ENCODE peak calls at places on chromosomes 4 and X, in ten cellular contexts. One of them, this sample, is unnamed.

GRCh38 chr4:7397206-7398103 is 37.3 kb downstream of the PSAPL1 start:
- DNase-seq in tibial nerve: no peak
- DNase-seq in ureter: peak
- DNase-seq in GM06990: no peak
- DNase-seq in T-helper 2 cell treated with Interferon-gamma antibody and Interleukin-4, amounts not matched to agents 5 μg/mL and 100 μg/mL, for 36 hours: no peak
- DNase-seq in RPMI7951: no peak
- DNase-seq in RCC 7860: no peak
- DNase-seq in CD4-positive, alpha-beta memory T cell: no peak
- DNase-seq in ELF-1: peak
- DNase-seq in GM04504: no peak
- DNase-seq in this sample: no peak

GRCh38 chr4:38980903-38981676 is 51.1 kb downstream of the TMEM156 start:
- DNase-seq in RPMI7951: peak
- DNase-seq in CD4-positive, alpha-beta memory T cell: no peak
- DNase-seq in GM06990: peak
- DNase-seq in ELF-1: no peak
- DNase-seq in GM04504: peak
- DNase-seq in T-helper 2 cell treated with Interferon-gamma antibody and Interleukin-4, amounts not matched to agents 5 μg/mL and 100 μg/mL, for 36 hours: peak
- DNase-seq in ureter: no peak
- DNase-seq in tibial nerve: no peak
- DNase-seq in RCC 7860: no peak
- DNase-seq in this sample: no peak

GRCh38 chr4:56246230-56246610 is 141.1 kb downstream of the AASDH start:
- DNase-seq in RPMI7951: no peak
- DNase-seq in ureter: no peak
- DNase-seq in tibial nerve: no peak
- DNase-seq in ELF-1: no peak
- DNase-seq in GM04504: no peak
- DNase-seq in GM06990: no peak
- DNase-seq in RCC 7860: no peak
- DNase-seq in CD4-positive, alpha-beta memory T cell: no peak
- DNase-seq in T-helper 2 cell treated with Interferon-gamma antibody and Interleukin-4, amounts not matched to agents 5 μg/mL and 100 μg/mL, for 36 hours: no peak
- DNase-seq in this sample: no peak

GRCh38 chr4:6066191-6066590 is 48.0 kb upstream of the C4orf50 start:
- DNase-seq in T-helper 2 cell treated with Interferon-gamma antibody and Interleukin-4, amounts not matched to agents 5 μg/mL and 100 μg/mL, for 36 hours: no peak
- DNase-seq in ELF-1: no peak
- DNase-seq in tibial nerve: no peak
- DNase-seq in ureter: no peak
- DNase-seq in CD4-positive, alpha-beta memory T cell: no peak
- DNase-seq in RCC 7860: no peak
- DNase-seq in GM04504: no peak
- DNase-seq in RPMI7951: no peak
- DNase-seq in GM06990: no peak
- DNase-seq in this sample: no peak

GRCh38 chr4:169404959-169405358 is 134.2 kb upstream of the SH3RF1 start:
- DNase-seq in RPMI7951: no peak
- DNase-seq in GM04504: no peak
- DNase-seq in RCC 7860: no peak
- DNase-seq in GM06990: no peak
- DNase-seq in tibial nerve: no peak
- DNase-seq in ureter: no peak
- DNase-seq in T-helper 2 cell treated with Interferon-gamma antibody and Interleukin-4, amounts not matched to agents 5 μg/mL and 100 μg/mL, for 36 hours: no peak
- DNase-seq in CD4-positive, alpha-beta memory T cell: no peak
- DNase-seq in ELF-1: no peak
- DNase-seq in this sample: no peak

GRCh38 chr4:3111461-3111860 is 37.0 kb downstream of the HTT start:
- DNase-seq in GM04504: no peak
- DNase-seq in RPMI7951: peak
- DNase-seq in T-helper 2 cell treated with Interferon-gamma antibody and Interleukin-4, amounts not matched to agents 5 μg/mL and 100 μg/mL, for 36 hours: no peak
- DNase-seq in ELF-1: peak
- DNase-seq in tibial nerve: no peak
- DNase-seq in GM06990: no peak
- DNase-seq in RCC 7860: no peak
- DNase-seq in CD4-positive, alpha-beta memory T cell: no peak
- DNase-seq in ureter: no peak
- DNase-seq in this sample: no peak

GRCh38 chr4:143728171-143728570 is 27.7 kb upstream of the FREM3 start:
- DNase-seq in tibial nerve: no peak
- DNase-seq in ureter: no peak
- DNase-seq in CD4-positive, alpha-beta memory T cell: no peak
- DNase-seq in RPMI7951: no peak
- DNase-seq in GM04504: peak
- DNase-seq in GM06990: no peak
- DNase-seq in T-helper 2 cell treated with Interferon-gamma antibody and Interleukin-4, amounts not matched to agents 5 μg/mL and 100 μg/mL, for 36 hours: no peak
- DNase-seq in ELF-1: no peak
- DNase-seq in RCC 7860: no peak
- DNase-seq in this sample: no peak

GRCh38 chr4:85672959-85673358 is 198.0 kb downstream of the ARHGAP24 start:
- DNase-seq in tibial nerve: no peak
- DNase-seq in GM06990: no peak
- DNase-seq in RPMI7951: no peak
- DNase-seq in ELF-1: no peak
- DNase-seq in T-helper 2 cell treated with Interferon-gamma antibody and Interleukin-4, amounts not matched to agents 5 μg/mL and 100 μg/mL, for 36 hours: no peak
- DNase-seq in ureter: no peak
- DNase-seq in GM04504: no peak
- DNase-seq in CD4-positive, alpha-beta memory T cell: no peak
- DNase-seq in RCC 7860: no peak
- DNase-seq in this sample: no peak

GRCh38 chr4:42750091-42750490 is 93.2 kb upstream of the ATP8A1 start:
- DNase-seq in GM06990: no peak
- DNase-seq in RCC 7860: no peak
- DNase-seq in CD4-positive, alpha-beta memory T cell: peak
- DNase-seq in ureter: no peak
- DNase-seq in GM04504: no peak
- DNase-seq in T-helper 2 cell treated with Interferon-gamma antibody and Interleukin-4, amounts not matched to agents 5 μg/mL and 100 μg/mL, for 36 hours: no peak
- DNase-seq in ELF-1: no peak
- DNase-seq in RPMI7951: no peak
- DNase-seq in tibial nerve: no peak
- DNase-seq in this sample: peak

GRCh38 chr4:163614866-163615265 is 120.4 kb downstream of the TMA16 start:
- DNase-seq in RPMI7951: no peak
- DNase-seq in GM04504: no peak
- DNase-seq in ureter: no peak
- DNase-seq in ELF-1: peak
- DNase-seq in tibial nerve: no peak
- DNase-seq in RCC 7860: no peak
- DNase-seq in GM06990: no peak
- DNase-seq in CD4-positive, alpha-beta memory T cell: no peak
- DNase-seq in T-helper 2 cell treated with Interferon-gamma antibody and Interleukin-4, amounts not matched to agents 5 μg/mL and 100 μg/mL, for 36 hours: no peak
- DNase-seq in this sample: no peak

GRCh38 chrX:11929476-11929875 is 171.4 kb downstream of the MSL3 start:
- DNase-seq in ureter: no peak
- DNase-seq in RPMI7951: peak
- DNase-seq in GM04504: no peak
- DNase-seq in RCC 7860: no peak
- DNase-seq in T-helper 2 cell treated with Interferon-gamma antibody and Interleukin-4, amounts not matched to agents 5 μg/mL and 100 μg/mL, for 36 hours: no peak
- DNase-seq in ELF-1: no peak
- DNase-seq in GM06990: no peak
- DNase-seq in tibial nerve: no peak
- DNase-seq in CD4-positive, alpha-beta memory T cell: no peak
- DNase-seq in this sample: no peak

GRCh38 chr4:114694770-114695169 is 96.2 kb downstream of the UGT8 start:
- DNase-seq in CD4-positive, alpha-beta memory T cell: peak
- DNase-seq in tibial nerve: no peak
- DNase-seq in ureter: no peak
- DNase-seq in ELF-1: no peak
- DNase-seq in GM06990: peak
- DNase-seq in T-helper 2 cell treated with Interferon-gamma antibody and Interleukin-4, amounts not matched to agents 5 μg/mL and 100 μg/mL, for 36 hours: no peak
- DNase-seq in GM04504: peak
- DNase-seq in RCC 7860: peak
- DNase-seq in RPMI7951: peak
- DNase-seq in this sample: no peak

GRCh38 chr4:133982533-133983224 is 218.9 kb downstream of the PABPC4L start:
- DNase-seq in T-helper 2 cell treated with Interferon-gamma antibody and Interleukin-4, amounts not matched to agents 5 μg/mL and 100 μg/mL, for 36 hours: no peak
- DNase-seq in tibial nerve: no peak
- DNase-seq in ELF-1: no peak
- DNase-seq in ureter: no peak
- DNase-seq in GM04504: peak
- DNase-seq in RCC 7860: no peak
- DNase-seq in RPMI7951: no peak
- DNase-seq in GM06990: no peak
- DNase-seq in CD4-positive, alpha-beta memory T cell: no peak
- DNase-seq in this sample: no peak

GRCh38 chrX:40736170-40736505 is 796 bp upstream of the MED14 start:
- DNase-seq in ureter: no peak
- DNase-seq in tibial nerve: no peak
- DNase-seq in CD4-positive, alpha-beta memory T cell: no peak
- DNase-seq in ELF-1: no peak
- DNase-seq in T-helper 2 cell treated with Interferon-gamma antibody and Interleukin-4, amounts not matched to agents 5 μg/mL and 100 μg/mL, for 36 hours: no peak
- DNase-seq in GM04504: no peak
- DNase-seq in GM06990: no peak
- DNase-seq in RCC 7860: no peak
- DNase-seq in RPMI7951: no peak
- DNase-seq in this sample: no peak

GRCh38 chr4:110631582-110632505 is 9.0 kb upstream of the PITX2 start:
- DNase-seq in CD4-positive, alpha-beta memory T cell: no peak
- DNase-seq in ureter: no peak
- DNase-seq in RPMI7951: peak
- DNase-seq in GM04504: no peak
- DNase-seq in tibial nerve: peak
- DNase-seq in GM06990: peak
- DNase-seq in T-helper 2 cell treated with Interferon-gamma antibody and Interleukin-4, amounts not matched to agents 5 μg/mL and 100 μg/mL, for 36 hours: peak
- DNase-seq in ELF-1: peak
- DNase-seq in RCC 7860: no peak
- DNase-seq in this sample: peak

GRCh38 chrX:148035371-148035770 is 54.2 kb downstream of the FMR1NB start:
- DNase-seq in ELF-1: no peak
- DNase-seq in T-helper 2 cell treated with Interferon-gamma antibody and Interleukin-4, amounts not matched to agents 5 μg/mL and 100 μg/mL, for 36 hours: no peak
- DNase-seq in tibial nerve: no peak
- DNase-seq in CD4-positive, alpha-beta memory T cell: no peak
- DNase-seq in RCC 7860: no peak
- DNase-seq in ureter: no peak
- DNase-seq in GM04504: no peak
- DNase-seq in RPMI7951: no peak
- DNase-seq in GM06990: no peak
- DNase-seq in this sample: no peak

GRCh38 chr4:101400096-101400495 is 52.8 kb upstream of the PPP3CA start:
- DNase-seq in T-helper 2 cell treated with Interferon-gamma antibody and Interleukin-4, amounts not matched to agents 5 μg/mL and 100 μg/mL, for 36 hours: peak
- DNase-seq in ureter: no peak
- DNase-seq in RCC 7860: peak
- DNase-seq in GM06990: no peak
- DNase-seq in tibial nerve: no peak
- DNase-seq in RPMI7951: peak
- DNase-seq in GM04504: no peak
- DNase-seq in CD4-positive, alpha-beta memory T cell: no peak
- DNase-seq in ELF-1: no peak
- DNase-seq in this sample: no peak

GRCh38 chrX:8037593-8038348 is 110.6 kb upstream of the PNPLA4 start:
- DNase-seq in ELF-1: no peak
- DNase-seq in RPMI7951: no peak
- DNase-seq in T-helper 2 cell treated with Interferon-gamma antibody and Interleukin-4, amounts not matched to agents 5 μg/mL and 100 μg/mL, for 36 hours: no peak
- DNase-seq in tibial nerve: no peak
- DNase-seq in RCC 7860: no peak
- DNase-seq in ureter: no peak
- DNase-seq in CD4-positive, alpha-beta memory T cell: no peak
- DNase-seq in GM04504: no peak
- DNase-seq in GM06990: no peak
- DNase-seq in this sample: no peak

GRCh38 chr4:2305766-2306501 is 44.0 kb upstream of the MXD4 start:
- DNase-seq in RPMI7951: peak
- DNase-seq in ELF-1: no peak
- DNase-seq in GM04504: no peak
- DNase-seq in GM06990: no peak
- DNase-seq in CD4-positive, alpha-beta memory T cell: no peak
- DNase-seq in tibial nerve: no peak
- DNase-seq in T-helper 2 cell treated with Interferon-gamma antibody and Interleukin-4, amounts not matched to agents 5 μg/mL and 100 μg/mL, for 36 hours: no peak
- DNase-seq in RCC 7860: no peak
- DNase-seq in ureter: no peak
- DNase-seq in this sample: no peak

GRCh38 chr4:85798011-85798770 is 323.2 kb downstream of the ARHGAP24 start:
- DNase-seq in RCC 7860: no peak
- DNase-seq in GM06990: no peak
- DNase-seq in T-helper 2 cell treated with Interferon-gamma antibody and Interleukin-4, amounts not matched to agents 5 μg/mL and 100 μg/mL, for 36 hours: no peak
- DNase-seq in ureter: no peak
- DNase-seq in GM04504: no peak
- DNase-seq in RPMI7951: no peak
- DNase-seq in ELF-1: no peak
- DNase-seq in CD4-positive, alpha-beta memory T cell: no peak
- DNase-seq in tibial nerve: no peak
- DNase-seq in this sample: no peak

This sample was measured in GM12864.